ENCODE peak calls at places on chromosomes 11 and 22, in nine cellular contexts. K is A549, B is HepG2, S is Panc1, H is GM23338, N is HCT116, G is K562, O is HL-60, I is GM12878. J is an unnamed sample.

GRCh38 chr22:48845356-48845936 is 982.2 kb downstream of the BRD1 start:
- DNase-seq in K (no peak), B (no peak), S (no peak), H (no peak), N (no peak), G (no peak), O (no peak), I (no peak), J (no peak)

GRCh38 chr11:3203221-3204043 is 15.2 kb downstream of the MRGPRG start:
- DNase-seq in K (peak), B (no peak), S (no peak), H (peak), N (no peak), G (no peak), O (no peak), I (no peak), J (peak)

GRCh38 chr11:18108254-18108653 is 2.4 kb upstream of the SAAL1 start:
- DNase-seq in K (no peak), B (no peak), S (no peak), H (no peak), N (no peak), G (no peak), O (no peak), I (no peak), J (no peak)

GRCh38 chr22:30276041-30276440 is 9.4 kb upstream of the OSM start:
- DNase-seq in K (no peak), B (no peak), S (no peak), H (no peak), N (no peak), G (no peak), O (no peak), I (no peak), J (no peak)

GRCh38 chr11:102545701-102546100 is 15.2 kb upstream of the MMP7 start:
- DNase-seq in K (no peak), B (no peak), S (no peak), H (no peak), N (no peak), G (no peak), O (no peak), I (no peak), J (no peak)

GRCh38 chr11:103035656-103036434 is 56.1 kb downstream of the DCUN1D5 start:
- DNase-seq in K (peak), B (peak), S (peak), H (peak), N (peak), G (peak), O (peak), I (peak), J (peak)

GRCh38 chr22:38448945-38449745 is 5.9 kb downstream of the KCNJ4 start:
- DNase-seq in K (no peak), B (no peak), S (no peak), H (no peak), N (no peak), G (no peak), O (no peak), I (no peak), J (no peak)

GRCh38 chr11:32279672-32280071 is 155.7 kb downstream of the WT1 start:
- DNase-seq in K (no peak), B (no peak), S (no peak), H (peak), N (no peak), G (no peak), O (no peak), I (no peak), J (no peak)

GRCh38 chr22:44338906-44339305 is 26.2 kb upstream of the SHISAL1 start:
- DNase-seq in K (no peak), B (no peak), S (no peak), H (no peak), N (no peak), G (no peak), O (no peak), I (no peak), J (no peak)

GRCh38 chr22:47017245-47017644 is 254.8 kb downstream of the TBC1D22A start:
- DNase-seq in K (no peak), B (no peak), S (no peak), H (no peak), N (no peak), G (no peak), O (no peak), I (no peak), J (no peak)
- TF ChIP-seq REST in K (no peak), B (no peak), S (no peak), H (no peak), N (no peak), G (no peak), O (no peak), I (no peak), J (no peak)

GRCh38 chr11:94849836-94850235 is 81.7 kb downstream of the AMOTL1 start:
- DNase-seq in K (no peak), B (no peak), S (no peak), H (no peak), N (no peak), G (no peak), O (no peak), I (no peak), J (no peak)
- TF ChIP-seq REST in K (no peak), B (no peak), S (no peak), H (no peak), N (no peak), G (no peak), O (no peak), I (no peak), J (no peak)

DNA sequence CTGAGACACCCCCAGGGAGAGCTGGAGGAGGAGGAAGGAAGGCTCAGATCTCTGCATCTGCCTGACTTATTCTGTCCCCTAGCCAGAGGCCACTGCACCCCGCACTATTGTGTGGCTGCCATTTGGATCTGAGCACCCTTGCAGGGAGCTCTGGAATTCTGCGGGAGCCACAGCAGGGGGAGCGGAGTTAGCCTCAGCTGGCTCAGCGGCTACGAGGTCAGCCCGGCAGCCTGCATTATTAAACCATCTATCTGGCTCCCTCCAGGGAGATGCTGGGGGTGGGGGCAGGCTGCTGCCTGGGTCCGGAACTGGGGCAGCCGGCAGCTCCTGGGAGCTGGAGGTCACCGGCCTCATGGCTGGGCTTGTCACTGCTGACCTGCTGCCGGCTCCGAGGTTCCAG is 6.5 kb upstream of the ELFN2 start:
- DNase-seq in K (no peak), B (no peak), S (no peak), H (no peak), N (no peak), G (no peak), O (no peak), I (no peak), J (no peak)
- TF ChIP-seq REST in K (no peak), B (no peak), S (no peak), H (no peak), N (no peak), G (no peak), O (no peak), I (no peak), J (no peak)

DNA sequence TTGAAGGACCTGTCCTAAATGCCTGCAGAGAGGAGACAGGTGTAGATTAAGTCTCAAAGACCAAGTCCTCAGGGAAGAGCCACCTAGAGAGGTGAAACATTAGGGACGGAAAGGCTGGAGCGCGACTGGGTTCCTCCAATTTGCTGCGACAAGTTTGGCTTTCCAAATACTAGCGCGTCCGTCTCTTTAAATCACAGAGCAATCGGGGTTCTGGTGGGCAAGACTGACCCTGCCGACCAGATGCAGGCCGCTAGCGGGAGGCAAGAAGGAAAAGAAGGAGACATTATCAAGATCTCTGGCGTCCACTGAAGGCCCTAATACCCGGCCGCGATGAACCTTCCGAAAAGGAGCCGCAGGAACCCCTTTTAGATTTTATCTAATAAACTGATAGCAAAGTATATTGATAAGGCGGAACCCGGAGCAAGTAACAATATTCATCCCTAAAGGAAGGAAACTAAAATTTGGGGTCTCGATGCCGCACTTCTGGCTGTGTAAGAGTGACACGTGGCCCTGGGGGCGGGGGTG is 128.2 kb upstream of the C11orf58 start:
- DNase-seq in K (no peak), B (no peak), S (no peak), H (peak), N (no peak), G (no peak), O (no peak), I (no peak), J (no peak)
- TF ChIP-seq REST in K (no peak), B (no peak), S (no peak), H (no peak), N (no peak), G (no peak), O (no peak), I (no peak), J (no peak)

GRCh38 chr11:47299078-47299477 is 29.1 kb downstream of the MADD start:
- DNase-seq in K (no peak), B (no peak), S (no peak), H (no peak), N (no peak), G (no peak), O (no peak), I (no peak), J (no peak)

GRCh38 chr11:47295385-47295784 is 25.5 kb downstream of the MADD start:
- DNase-seq in K (no peak), B (no peak), S (no peak), H (no peak), N (no peak), G (no peak), O (no peak), I (no peak), J (no peak)

GRCh38 chr11:47296045-47296444 is 26.1 kb downstream of the MADD start:
- DNase-seq in K (no peak), B (no peak), S (no peak), H (no peak), N (no peak), G (no peak), O (no peak), I (no peak), J (no peak)
- TF ChIP-seq REST in K (no peak), B (no peak), S (no peak), H (no peak), N (no peak), G (no peak), O (no peak), I (no peak), J (no peak)

DNA sequence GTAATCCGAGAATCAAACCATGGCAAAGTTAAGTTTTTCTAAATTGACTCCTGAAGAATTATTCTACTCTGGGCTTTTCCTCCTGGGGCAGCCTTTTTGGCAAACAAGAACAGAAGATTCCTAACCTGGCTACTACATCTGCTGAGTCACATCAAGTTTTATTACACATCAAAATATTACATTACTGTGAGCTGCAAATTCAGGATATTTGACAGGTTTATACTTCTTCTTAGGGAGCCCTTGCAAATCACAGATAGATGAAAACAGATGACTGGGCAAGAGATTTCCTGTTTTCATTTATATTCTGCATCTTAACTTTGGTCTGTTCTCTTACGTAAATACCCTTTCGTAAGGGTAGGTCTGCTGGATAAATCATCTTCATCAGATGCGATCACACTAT is 23.6 kb downstream of the XRRA1 start:
- DNase-seq in K (no peak), B (no peak), S (no peak), H (no peak), N (no peak), G (no peak), O (no peak), I (no peak), J (no peak)
- TF ChIP-seq REST in K (no peak), B (no peak), S (no peak), H (no peak), N (no peak), G (no peak), O (no peak), I (no peak), J (no peak)

DNA sequence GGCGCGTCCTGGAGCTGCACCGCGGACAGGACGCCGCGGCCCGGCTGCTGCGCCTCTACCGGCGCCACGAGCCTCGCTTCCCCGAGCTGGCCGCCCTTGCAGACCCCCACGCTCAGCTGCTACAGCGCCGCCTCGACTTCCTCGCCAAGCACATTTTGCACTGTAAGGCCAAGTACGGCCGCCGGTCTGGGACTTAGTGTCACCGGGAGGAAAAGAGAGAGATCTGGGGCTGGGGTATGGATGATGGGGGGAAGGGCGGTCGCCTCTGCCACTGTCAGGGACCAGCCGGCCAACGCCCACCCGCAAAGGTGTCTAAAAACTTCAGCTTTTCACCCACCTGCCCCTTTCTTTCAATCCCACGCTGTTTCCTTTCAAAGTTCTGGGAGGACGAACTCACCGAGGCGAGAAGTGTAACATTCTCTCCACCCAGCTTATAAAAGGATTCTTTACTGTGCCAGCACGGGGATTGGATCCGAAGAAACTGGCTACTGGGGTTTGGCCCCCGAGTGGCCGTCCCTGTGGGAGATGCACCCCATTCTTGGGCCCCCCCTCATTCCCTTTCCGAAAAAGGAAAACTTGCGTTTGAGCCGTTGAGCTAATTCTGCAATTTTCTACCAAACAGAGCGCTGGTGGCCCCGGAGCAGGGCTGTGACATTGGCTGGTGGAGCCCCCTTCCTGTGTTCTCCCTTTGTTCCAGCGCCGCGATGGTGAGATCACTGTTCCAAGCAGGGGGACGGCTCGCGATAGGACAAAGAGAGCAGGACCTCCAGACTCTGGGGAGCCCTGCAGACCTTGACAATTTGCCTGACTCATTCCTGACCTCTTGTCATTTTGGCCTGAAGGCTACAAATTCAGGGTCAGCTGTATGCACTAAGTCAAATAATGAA is 1.7 kb downstream of the FJX1 start:
- DNase-seq in K (peak), B (peak), S (no peak), H (peak), N (no peak), G (peak), O (no peak), I (no peak), J (peak)
- TF ChIP-seq REST in K (no peak), B (no peak), S (no peak), H (no peak), N (no peak), G (no peak), O (no peak), I (no peak), J (no peak)

DNA sequence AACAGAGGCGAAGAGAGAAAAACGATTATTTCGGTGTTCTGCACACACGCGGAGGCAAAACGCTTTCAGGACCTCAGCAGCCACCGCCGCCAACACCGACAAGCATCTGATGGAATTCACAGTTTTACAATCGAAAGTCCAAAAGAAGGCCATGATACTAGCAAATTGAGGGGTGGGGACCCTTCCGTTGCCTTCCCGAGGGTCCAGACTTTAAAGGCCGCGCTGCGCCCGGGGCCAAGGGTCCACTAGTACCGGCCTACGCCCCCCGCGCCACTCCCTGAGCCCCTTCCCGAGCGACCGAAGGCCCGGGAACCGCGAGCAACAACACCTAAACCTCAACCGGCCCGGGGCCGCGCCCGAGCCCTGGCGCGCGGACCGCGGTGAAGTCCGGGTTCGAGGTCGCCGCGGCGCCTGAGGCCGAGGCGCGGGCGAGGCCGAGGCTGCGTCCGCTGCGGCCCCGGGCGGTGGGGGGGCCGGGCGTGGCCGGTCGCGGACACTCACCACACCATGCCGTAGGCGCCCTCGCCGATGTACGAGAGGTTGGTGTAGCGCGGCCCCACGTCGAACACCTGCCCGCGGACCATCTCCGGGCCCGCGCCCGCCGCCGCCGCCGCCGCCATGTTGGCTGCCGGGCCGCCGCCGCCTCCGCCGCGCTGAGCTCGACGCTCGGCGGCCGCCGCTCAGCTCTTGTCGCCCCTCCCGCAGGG is 471 bp downstream of the MAPK1 start:
- DNase-seq in K (peak), B (no peak), S (no peak), H (peak), N (no peak), G (peak), O (no peak), I (no peak), J (no peak)
- TF ChIP-seq REST in K (no peak), B (no peak), S (no peak), H (no peak), N (no peak), G (no peak), O (peak), I (no peak), J (no peak)

GRCh38 chr22:19873138-19873959 is 18.7 kb upstream of the GNB1L start:
- DNase-seq in K (no peak), B (no peak), S (no peak), H (no peak), N (no peak), G (no peak), O (no peak), I (no peak), J (peak)
- TF ChIP-seq REST in K (no peak), B (no peak), S (no peak), H (no peak), N (no peak), G (no peak), O (no peak), I (no peak), J (no peak)

J was measured in SK-N-SH.